ENCODE peak calls at places on chromosomes 13 and 19, in eight cellular contexts. H, D, Y, N, C, E, B and T are unnamed samples.

GRCh38 chr19:33654840-33655508 is 33.2 kb downstream of the CHST8 start:
- DNase-seq in B (no peak), Y (no peak), D (no peak), E (no peak), N (no peak), H (no peak), C (no peak), T (no peak)

GRCh38 chr13:71625183-71625582 is 241.8 kb downstream of the DACH1 start:
- DNase-seq in H (no peak), C (peak; percentile 73), B (no peak), E (no peak), D (no peak), Y (no peak), N (no peak), T (no peak)

GRCh38 chr13:20943519-20944012 is 41.0 kb upstream of the XPO4 start:
- DNase-seq in B (no peak), H (peak; percentile 84), N (peak; percentile 98), Y (peak; percentile 87), E (peak; percentile 10), C (peak; percentile 48), D (peak; percentile 37), T (peak; percentile 83)

GRCh38 chr13:32905864-32906180 is 110.4 kb upstream of the KL start:
- DNase-seq in B (no peak), D (no peak), C (no peak), Y (peak; percentile 23), N (peak; percentile 66), H (no peak), E (no peak), T (no peak)

GRCh38 chr13:45527699-45528462 is 63.1 kb downstream of the COG3 start:
- DNase-seq in C (no peak), D (no peak), N (peak; percentile 30), H (no peak), Y (no peak), E (no peak), B (no peak), T (no peak)

GRCh38 chr13:111177081-111177711 is 62.1 kb downstream of the ARHGEF7 start:
- DNase-seq in E (no peak), B (no peak), H (peak; percentile 68), D (no peak), Y (no peak), C (peak; percentile 58), N (peak; percentile 48), T (peak; percentile 69)

GRCh38 chr19:16604615-16605014 is 23.4 kb downstream of the MED26 start:
- DNase-seq in E (no peak), B (no peak), C (no peak), D (no peak), Y (no peak), N (no peak), H (no peak), T (no peak)

GRCh38 chr19:1512671-1513491 is at the start of gene ADAMTSL5:
- DNase-seq in B (no peak), C (peak; percentile 61), Y (peak; percentile 65), H (peak; percentile 78), N (peak; percentile 50), D (no peak), E (peak; percentile 33), T (peak; percentile 80)

GRCh38 chr19:19643158-19644053 is at the start of gene GMIP:
- DNase-seq in Y (peak; percentile 73), E (peak; percentile 70), B (no peak), C (peak; percentile 87), D (peak; percentile 91), N (peak; percentile 41), H (peak; percentile 91), T (peak; percentile 89)

GRCh38 chr13:50901701-50902100 is 7.9 kb upstream of the RNASEH2B start:
- DNase-seq in N (no peak), D (no peak), C (peak; percentile 58), E (no peak), Y (no peak), H (no peak), B (no peak), T (no peak)

GRCh38 chr19:50896591-50897190 is 14.5 kb downstream of the KLK4 start:
- DNase-seq in Y (peak; percentile 23), N (peak; percentile 37), E (no peak), B (no peak), C (peak; percentile 68), H (peak; percentile 48), D (peak; percentile 60), T (peak; percentile 46)

GRCh38 chr19:50461066-50461875 is 15.0 kb upstream of the EMC10 start:
- DNase-seq in C (peak; percentile 82), D (peak; percentile 73), H (peak; percentile 78), E (no peak), B (no peak), N (peak; percentile 67), Y (peak; percentile 55), T (peak; percentile 80)

GRCh38 chr19:3120611-3121231 is 15.1 kb upstream of the GNA15 start:
- DNase-seq in H (no peak), D (no peak), E (no peak), Y (no peak), N (no peak), B (peak; percentile 47), C (no peak), T (no peak)

GRCh38 chr13:107370036-107370785 is 802.3 kb upstream of the ARGLU1 start:
- DNase-seq in D (no peak), N (peak; percentile 78), E (no peak), Y (peak; percentile 55), B (no peak), C (no peak), H (no peak), T (no peak)

GRCh38 chr13:36480726-36481485 is 48.6 kb downstream of the CCNA1 start:
- DNase-seq in N (no peak), D (no peak), H (no peak), C (no peak), Y (no peak), B (no peak), E (no peak), T (no peak)

GRCh38 chr13:110126391-110126961 is 180.5 kb downstream of the COL4A1 start:
- DNase-seq in B (no peak), Y (peak; percentile 87), N (peak; percentile 95), H (no peak), E (no peak), C (no peak), D (no peak), T (no peak)

GRCh38 chr13:98300956-98301641 is 124.0 kb upstream of the RNF113B start:
- DNase-seq in H (no peak), D (no peak), B (no peak), Y (peak; percentile 75), E (no peak), N (peak; percentile 71), C (peak; percentile 22), T (no peak)

GRCh38 chr13:79392882-79393563 is 13.0 kb downstream of the RBM26 start:
- DNase-seq in B (no peak), D (no peak), N (peak; percentile 17), Y (no peak), H (no peak), E (no peak), C (peak; percentile 77), T (peak; percentile 30)

GRCh38 chr19:40103600-40103999 is 12.9 kb upstream of the ZNF780A start:
- DNase-seq in B (no peak), H (no peak), N (no peak), Y (no peak), E (no peak), C (no peak), D (no peak), T (no peak)

GRCh38 chr13:111215081-111216047 is 100.3 kb downstream of the ARHGEF7 start:
- DNase-seq in B (no peak), D (no peak), H (no peak), E (no peak), N (no peak), C (peak; percentile 64), Y (no peak), T (no peak)

GRCh38 chr19:39617745-39618144 is 15.4 kb downstream of the LGALS13 start:
- DNase-seq in D (no peak), N (no peak), H (no peak), C (no peak), Y (no peak), B (no peak), E (no peak), T (no peak)

GRCh38 chr19:48780684-48781391 is 25.5 kb downstream of the FGF21 start:
- DNase-seq in Y (no peak), H (no peak), N (peak; percentile 86), C (no peak), E (no peak), B (no peak), D (no peak), T (no peak)

GRCh38 chr19:4140237-4140711 is 13.2 kb upstream of the CREB3L3 start:
- DNase-seq in C (peak; percentile 88), N (peak; percentile 76), E (no peak), B (no peak), H (peak; percentile 29), Y (peak; percentile 26), D (peak; percentile 34), T (peak; percentile 42)

GRCh38 chr19:43367822-43368221 is 14.3 kb downstream of the CD177 start:
- DNase-seq in C (no peak), H (no peak), D (no peak), E (no peak), N (no peak), B (no peak), Y (no peak), T (no peak)

GRCh38 chr13:27960362-27961226 is 8.5 kb downstream of the CDX2 start:
- DNase-seq in B (no peak), Y (peak; percentile 38), E (no peak), H (peak; percentile 64), D (no peak), N (peak; percentile 13), C (peak; percentile 58), T (peak; percentile 61)

GRCh38 chr13:21018220-21018619 is 43.2 kb downstream of the LATS2 start:
- DNase-seq in B (no peak), C (no peak), Y (no peak), E (no peak), N (no peak), H (no peak), D (no peak), T (no peak)

GRCh38 chr19:45767881-45768643 is 990 bp downstream of the SIX5 start:
- DNase-seq in C (peak; percentile 73), D (peak; percentile 50), Y (peak; percentile 82), N (peak; percentile 69), E (no peak), H (no peak), B (peak; percentile 86), T (peak; percentile 23)

GRCh38 chr19:28063702-28064101 is 1149.2 kb downstream of the UQCRFS1 start:
- DNase-seq in H (no peak), C (no peak), E (no peak), N (no peak), D (no peak), Y (no peak), B (no peak), T (no peak)